ENCODE peak calls at places on chromosomes 6 and 20, in four cellular contexts. D is GM12878, G is K562, J is HL-60. M is an unnamed sample.

GRCh38 chr20:62632575-62632974 is 9.7 kb upstream of the SLCO4A1 start:
- DNase-seq in D (no peak), G (no peak), J (no peak), M (no peak)

GRCh38 chr20:36315545-36316351 is 9.6 kb downstream of the DLGAP4 start:
- DNase-seq in D (no peak), G (no peak), J (no peak), M (no peak)

GRCh38 chr6:137878070-137878809 is 11.2 kb downstream of the TNFAIP3 start:
- DNase-seq in D (no peak), G (no peak), J (peak), M (no peak)

GRCh38 chr6:101393291-101394251 is at the start of gene GRIK2:
- DNase-seq in D (no peak), G (peak), J (no peak), M (no peak)

GRCh38 chr20:50368813-50369224 is 141.4 kb upstream of the PTPN1 start:
- DNase-seq in D (no peak), G (peak), J (no peak), M (no peak)

GRCh38 chr20:49712918-49713778 is 530 bp downstream of the B4GALT5 start:
- DNase-seq in D (no peak), G (peak), J (peak), M (no peak)

GRCh38 chr6:168377481-168377850 is 57.9 kb upstream of the DACT2 start:
- DNase-seq in D (no peak), G (peak), J (no peak), M (no peak)

GRCh38 chr6:151493495-151494234 is at the start of gene CCDC170:
- DNase-seq in D (no peak), G (no peak), J (peak), M (peak)

GRCh38 chr6:131946404-131946991 is 4.7 kb downstream of the CCN2 start:
- DNase-seq in D (no peak), G (no peak), J (no peak), M (no peak)

GRCh38 chr20:4811661-4812181 is 90.0 kb downstream of the PRND start:
- DNase-seq in D (peak), G (no peak), J (peak), M (no peak)

GRCh38 chr20:17128206-17128605 is 98.6 kb upstream of the PCSK2 start:
- DNase-seq in D (no peak), G (no peak), J (no peak), M (no peak)

GRCh38 chr6:109512271-109512817 is 29.3 kb upstream of the ZBTB24 start:
- DNase-seq in D (no peak), G (no peak), J (no peak), M (no peak)

GRCh38 chr6:89522778-89523177 is 89.8 kb downstream of the ANKRD6 start:
- DNase-seq in D (no peak), G (no peak), J (no peak), M (no peak)

GRCh38 chr6:98946266-98946817 is 1.4 kb downstream of the FBXL4 start:
- DNase-seq in D (no peak), G (no peak), J (no peak), M (no peak)

GRCh38 chr20:23156170-23156841 is 70.2 kb upstream of the CD93 start:
- DNase-seq in D (no peak), G (peak), J (peak), M (no peak)

GRCh38 chr20:6852478-6852877 is 85.0 kb downstream of the BMP2 start:
- DNase-seq in D (no peak), G (no peak), J (no peak), M (no peak)

DNA sequence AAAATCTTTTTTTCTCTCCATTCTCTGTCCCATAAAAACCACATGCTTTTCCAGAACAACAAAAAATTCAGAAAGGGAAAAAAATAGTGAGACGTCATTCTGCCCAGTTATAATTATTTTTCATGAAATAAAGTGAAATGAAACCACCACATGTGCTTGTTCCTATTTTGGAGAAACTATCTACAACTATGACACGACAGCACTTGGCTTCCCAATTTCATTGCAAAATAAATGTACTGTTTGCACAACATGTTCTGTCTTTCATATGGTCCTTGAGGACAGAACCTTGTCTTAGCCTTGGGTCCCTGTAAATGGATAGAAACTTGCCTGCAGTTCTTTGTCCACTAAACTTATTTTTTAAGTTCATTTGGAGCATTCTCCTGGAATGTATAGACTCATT is 5.6 kb upstream of the MAN1A1 start:
- DNase-seq in D (no peak), G (no peak), J (no peak), M (no peak)
- TF ChIP-seq POLR2AphosphoS5 in D (no peak), G (no peak), J (no peak), M (no peak)

DNA sequence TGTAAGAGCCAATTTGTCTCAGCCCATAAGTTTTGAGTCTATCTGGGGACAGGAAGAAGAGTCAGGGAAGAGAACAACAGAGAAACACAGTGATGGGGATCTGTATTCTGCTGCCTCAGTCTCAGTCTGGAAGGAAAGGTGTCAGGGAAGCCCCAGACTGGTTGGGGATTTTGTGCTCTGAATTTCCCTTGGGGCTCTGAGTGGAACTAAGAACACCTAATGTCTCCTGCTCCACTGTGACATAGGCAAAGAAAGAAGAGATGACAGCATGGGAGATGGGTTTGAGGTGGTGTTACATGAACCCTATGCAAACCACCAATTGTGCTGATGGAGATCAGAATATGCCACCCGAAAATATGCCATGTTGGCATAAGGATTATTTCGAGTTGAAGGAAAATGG is 139.5 kb upstream of the MYLIP start:
- DNase-seq in D (peak), G (no peak), J (no peak), M (no peak)
- TF ChIP-seq SPI1 in D (no peak), G (no peak), J (no peak), M (no peak)

GRCh38 chr20:33653218-33653899 is 8.8 kb upstream of the C20orf144 start:
- DNase-seq in D (no peak), G (peak), J (peak), M (peak)
- TF ChIP-seq POLR2AphosphoS5 in D (no peak), G (no peak), J (no peak), M (no peak)

DNA sequence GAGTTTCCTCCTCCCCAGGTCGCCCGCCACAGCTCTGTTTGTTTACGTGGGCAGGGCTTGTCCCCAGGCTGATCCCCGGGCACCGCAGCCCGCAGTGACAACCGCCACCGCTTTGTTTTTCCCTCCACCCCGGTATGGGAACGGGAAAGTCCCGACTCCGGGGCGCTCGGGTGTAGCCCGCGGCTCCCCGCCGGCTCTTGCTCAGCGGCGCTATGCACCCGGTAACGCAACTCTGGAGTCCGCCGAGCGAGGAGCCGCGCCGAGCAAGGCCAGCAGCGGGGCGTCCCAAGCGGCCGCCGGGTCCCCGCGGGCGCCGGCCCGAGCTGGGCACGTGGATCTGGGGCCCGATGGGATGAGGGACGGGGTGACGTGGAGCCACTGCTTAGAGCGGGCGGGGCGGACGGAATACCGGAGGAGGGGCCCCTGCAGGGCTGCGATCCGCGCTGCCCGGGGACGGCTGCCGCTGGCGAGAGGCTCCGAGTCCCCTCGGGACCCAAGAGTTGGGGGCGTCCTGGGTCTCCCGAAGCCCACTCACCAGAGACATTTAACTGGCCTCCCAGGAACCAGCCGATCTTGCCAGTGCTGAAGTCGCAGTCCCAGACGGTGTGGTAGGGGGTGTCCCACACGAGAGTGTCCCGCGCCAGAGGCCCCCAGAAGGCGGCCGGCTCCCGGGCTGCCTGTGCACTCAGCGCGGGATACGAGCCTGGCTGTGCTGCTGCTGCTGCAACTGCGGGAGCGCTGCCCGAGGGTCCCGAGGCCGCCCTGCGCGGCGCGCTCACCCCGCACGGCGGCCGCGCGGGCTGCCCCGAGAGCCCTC is 497 bp downstream of the ACSS1 start:
- DNase-seq in D (no peak), G (no peak), J (peak), M (peak)
- TF ChIP-seq SPI1 in D (no peak), G (no peak), J (no peak), M (no peak)

GRCh38 chr6:165913676-165914570 is 250.9 kb upstream of the PDE10A start:
- DNase-seq in D (no peak), G (no peak), J (no peak), M (no peak)

GRCh38 chr6:165915022-165915770 is 252.2 kb upstream of the PDE10A start:
- DNase-seq in D (no peak), G (no peak), J (no peak), M (no peak)

GRCh38 chr6:165905744-165906143 is 242.7 kb upstream of the PDE10A start:
- DNase-seq in D (no peak), G (no peak), J (no peak), M (no peak)

GRCh38 chr6:165910184-165910583 is 247.1 kb upstream of the PDE10A start:
- DNase-seq in D (no peak), G (no peak), J (no peak), M (no peak)
- TF ChIP-seq POLR2AphosphoS5 in D (no peak), G (no peak), J (no peak), M (no peak)

GRCh38 chr6:3159805-3160781 is 2.7 kb upstream of the TUBB2A start:
- DNase-seq in D (no peak), G (peak), J (no peak), M (no peak)
- TF ChIP-seq SPI1 in D (no peak), G (peak), J (no peak), M (no peak)

DNA sequence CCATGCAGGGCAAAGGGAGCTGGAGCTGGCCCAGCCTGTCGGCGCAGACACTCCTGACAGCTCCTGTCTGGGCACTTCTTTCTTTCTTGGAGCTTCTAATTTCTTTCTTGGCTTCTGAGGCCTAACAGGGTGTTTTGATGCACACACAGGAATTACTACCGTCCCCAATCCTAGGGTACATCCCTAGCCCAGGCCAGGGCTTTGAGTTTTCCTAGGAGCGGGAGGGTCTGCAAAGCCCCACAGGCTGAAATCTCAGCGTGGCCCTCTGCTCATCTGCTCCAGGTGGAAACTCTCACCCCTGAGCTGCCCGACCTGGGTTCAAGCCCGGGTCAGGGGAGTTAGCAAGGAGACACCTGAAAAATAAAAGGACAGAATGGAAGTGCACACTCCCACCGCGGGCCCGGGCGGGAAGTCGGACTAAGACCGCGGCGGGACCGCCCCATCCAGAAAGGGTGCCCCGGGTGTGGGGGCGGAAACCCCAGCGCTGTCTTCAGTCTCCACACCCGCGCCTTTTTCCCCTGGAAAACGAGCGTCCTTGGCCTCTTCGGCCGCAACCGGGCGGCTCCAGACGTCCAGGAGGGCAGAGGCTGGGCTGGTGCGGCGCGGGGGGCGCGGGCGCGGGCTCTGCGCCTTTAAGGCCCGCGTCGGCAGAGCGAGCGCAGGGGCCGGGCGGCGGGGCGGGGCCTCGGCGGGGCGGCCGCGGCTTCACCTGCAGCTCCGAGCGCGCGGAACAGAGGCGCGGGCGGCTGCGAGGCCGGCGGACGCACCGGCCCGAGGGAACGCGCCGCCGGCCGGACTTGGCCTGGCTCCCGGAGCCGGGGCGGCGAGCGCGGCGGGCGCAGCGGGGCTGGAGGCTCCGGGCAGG is at the start of gene CDH4:
- DNase-seq in D (no peak), G (no peak), J (no peak), M (no peak)
- TF ChIP-seq POLR2AphosphoS5 in D (no peak), G (no peak), J (no peak), M (no peak)

GRCh38 chr6:33633084-33633461 is 12.0 kb downstream of the ITPR3 start:
- DNase-seq in D (no peak), G (no peak), J (no peak), M (no peak)
- TF ChIP-seq SPI1 in D (no peak), G (no peak), J (no peak), M (no peak)

DNA sequence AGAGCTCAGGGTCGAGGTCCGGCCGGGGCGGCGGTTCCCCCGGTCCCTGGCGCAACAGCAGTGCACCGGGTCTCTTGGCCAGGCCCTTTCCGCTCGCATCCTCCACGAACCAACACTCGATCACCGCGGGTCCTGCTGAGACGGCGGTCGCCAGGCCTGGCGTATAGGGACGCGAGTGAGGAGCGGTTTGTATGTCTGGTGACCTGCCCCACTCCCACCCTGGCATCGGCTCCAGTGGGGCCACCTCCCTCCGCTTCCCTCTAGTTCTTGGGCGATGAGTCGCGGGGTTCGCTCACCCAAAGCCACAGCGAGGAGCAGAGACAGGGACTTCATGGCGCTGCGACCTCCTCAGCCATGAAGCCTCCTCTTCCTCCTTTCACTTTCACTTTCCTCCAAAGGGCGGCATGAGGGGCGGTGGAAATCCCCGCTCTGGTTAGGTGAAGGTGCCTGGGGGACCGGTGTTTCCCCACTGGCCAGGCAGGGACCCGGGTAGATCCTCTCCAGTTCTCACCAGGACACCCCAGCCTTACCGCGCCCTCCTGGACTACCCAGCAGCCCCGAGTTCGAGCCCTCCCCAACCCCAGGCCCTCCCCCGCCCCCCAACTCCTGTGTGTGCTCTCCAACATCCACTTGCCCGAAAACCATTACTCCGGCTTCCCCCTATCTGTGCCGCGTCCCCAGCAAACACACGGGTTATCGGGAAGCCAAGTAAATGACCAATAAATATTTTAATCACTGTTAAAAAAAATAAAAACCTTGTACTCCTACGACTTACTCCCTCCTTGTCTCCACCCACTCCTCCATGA is at the start of gene TAPBP:
- DNase-seq in D (no peak), G (peak), J (peak), M (peak)
- TF ChIP-seq POLR2AphosphoS5 in D (peak), G (no peak), J (peak), M (peak)